ENCODE peak calls at places on chromosomes 12 and 14, in eight cellular contexts. One of them, this sample, is unnamed.

GRCh38 chr12:120698677-120699076 is 11.6 kb upstream of the UNC119B start:
- DNase-seq in colonic mucosa: no peak
- DNase-seq in activated CD4-positive, CD25-positive, alpha-beta regulatory T cell: no peak
- DNase-seq in DMS79 treated with DMSO at 0.1 percent for 48 hours: no peak
- DNase-seq in neural crest cell: no peak
- DNase-seq in GM20000: no peak
- DNase-seq in activated CD4-positive, alpha-beta T cell treated with anti-CD3 and anti-CD28 coated beads, Interleukin-2, amount 10 ng/mL, durations not matched to agents 7 days and 5 days: no peak
- DNase-seq in midbrain: no peak
- DNase-seq in this sample: no peak

GRCh38 chr12:105084251-105085250 is at the start of gene ALDH1L2:
- DNase-seq in colonic mucosa: peak
- DNase-seq in activated CD4-positive, CD25-positive, alpha-beta regulatory T cell: peak
- DNase-seq in DMS79 treated with DMSO at 0.1 percent for 48 hours: peak
- DNase-seq in neural crest cell: peak
- DNase-seq in GM20000: peak
- DNase-seq in activated CD4-positive, alpha-beta T cell treated with anti-CD3 and anti-CD28 coated beads, Interleukin-2, amount 10 ng/mL, durations not matched to agents 7 days and 5 days: peak
- DNase-seq in midbrain: peak
- DNase-seq in this sample: peak

GRCh38 chr12:72547593-72547992 is 275.4 kb downstream of the TRHDE start:
- DNase-seq in colonic mucosa: no peak
- DNase-seq in activated CD4-positive, CD25-positive, alpha-beta regulatory T cell: no peak
- DNase-seq in DMS79 treated with DMSO at 0.1 percent for 48 hours: no peak
- DNase-seq in neural crest cell: no peak
- DNase-seq in GM20000: no peak
- DNase-seq in activated CD4-positive, alpha-beta T cell treated with anti-CD3 and anti-CD28 coated beads, Interleukin-2, amount 10 ng/mL, durations not matched to agents 7 days and 5 days: no peak
- DNase-seq in midbrain: no peak
- DNase-seq in this sample: no peak

GRCh38 chr12:13592063-13592942 is 389.1 kb downstream of the GRIN2B start:
- DNase-seq in colonic mucosa: no peak
- DNase-seq in activated CD4-positive, CD25-positive, alpha-beta regulatory T cell: no peak
- DNase-seq in DMS79 treated with DMSO at 0.1 percent for 48 hours: no peak
- DNase-seq in neural crest cell: no peak
- DNase-seq in GM20000: peak
- DNase-seq in activated CD4-positive, alpha-beta T cell treated with anti-CD3 and anti-CD28 coated beads, Interleukin-2, amount 10 ng/mL, durations not matched to agents 7 days and 5 days: no peak
- DNase-seq in midbrain: no peak
- DNase-seq in this sample: no peak

GRCh38 chr12:57093412-57094193 is 4.7 kb downstream of the NAB2 start:
- DNase-seq in colonic mucosa: peak
- DNase-seq in activated CD4-positive, CD25-positive, alpha-beta regulatory T cell: peak
- DNase-seq in DMS79 treated with DMSO at 0.1 percent for 48 hours: no peak
- DNase-seq in neural crest cell: peak
- DNase-seq in GM20000: peak
- DNase-seq in activated CD4-positive, alpha-beta T cell treated with anti-CD3 and anti-CD28 coated beads, Interleukin-2, amount 10 ng/mL, durations not matched to agents 7 days and 5 days: peak
- DNase-seq in midbrain: no peak
- DNase-seq in this sample: peak

GRCh38 chr14:73457935-73458218 is 469 bp downstream of the NUMB start:
- DNase-seq in colonic mucosa: peak
- DNase-seq in activated CD4-positive, CD25-positive, alpha-beta regulatory T cell: no peak
- DNase-seq in DMS79 treated with DMSO at 0.1 percent for 48 hours: no peak
- DNase-seq in neural crest cell: no peak
- DNase-seq in GM20000: no peak
- DNase-seq in activated CD4-positive, alpha-beta T cell treated with anti-CD3 and anti-CD28 coated beads, Interleukin-2, amount 10 ng/mL, durations not matched to agents 7 days and 5 days: no peak
- DNase-seq in midbrain: no peak
- DNase-seq in this sample: no peak

GRCh38 chr12:103969391-103969790 is 3.7 kb downstream of the TDG start:
- DNase-seq in colonic mucosa: no peak
- DNase-seq in activated CD4-positive, CD25-positive, alpha-beta regulatory T cell: no peak
- DNase-seq in DMS79 treated with DMSO at 0.1 percent for 48 hours: no peak
- DNase-seq in neural crest cell: no peak
- DNase-seq in GM20000: no peak
- DNase-seq in activated CD4-positive, alpha-beta T cell treated with anti-CD3 and anti-CD28 coated beads, Interleukin-2, amount 10 ng/mL, durations not matched to agents 7 days and 5 days: no peak
- DNase-seq in midbrain: no peak
- DNase-seq in this sample: no peak

GRCh38 chr12:127381043-127381668 is 885.8 kb upstream of the TMEM132C start:
- DNase-seq in colonic mucosa: peak
- DNase-seq in activated CD4-positive, CD25-positive, alpha-beta regulatory T cell: no peak
- DNase-seq in DMS79 treated with DMSO at 0.1 percent for 48 hours: peak
- DNase-seq in neural crest cell: peak
- DNase-seq in GM20000: peak
- DNase-seq in activated CD4-positive, alpha-beta T cell treated with anti-CD3 and anti-CD28 coated beads, Interleukin-2, amount 10 ng/mL, durations not matched to agents 7 days and 5 days: peak
- DNase-seq in midbrain: peak
- DNase-seq in this sample: peak

GRCh38 chr14:101120636-101121398 is 217.3 kb upstream of the RTL1 start:
- DNase-seq in colonic mucosa: peak
- DNase-seq in activated CD4-positive, CD25-positive, alpha-beta regulatory T cell: no peak
- DNase-seq in DMS79 treated with DMSO at 0.1 percent for 48 hours: peak
- DNase-seq in neural crest cell: no peak
- DNase-seq in GM20000: no peak
- DNase-seq in activated CD4-positive, alpha-beta T cell treated with anti-CD3 and anti-CD28 coated beads, Interleukin-2, amount 10 ng/mL, durations not matched to agents 7 days and 5 days: peak
- DNase-seq in midbrain: peak
- DNase-seq in this sample: peak

GRCh38 chr14:102538598-102539543 is 29.3 kb upstream of the ANKRD9 start:
- DNase-seq in colonic mucosa: no peak
- DNase-seq in activated CD4-positive, CD25-positive, alpha-beta regulatory T cell: no peak
- DNase-seq in DMS79 treated with DMSO at 0.1 percent for 48 hours: no peak
- DNase-seq in neural crest cell: no peak
- DNase-seq in GM20000: no peak
- DNase-seq in activated CD4-positive, alpha-beta T cell treated with anti-CD3 and anti-CD28 coated beads, Interleukin-2, amount 10 ng/mL, durations not matched to agents 7 days and 5 days: no peak
- DNase-seq in midbrain: no peak
- DNase-seq in this sample: no peak

GRCh38 chr14:77143071-77143470 is 1.5 kb upstream of the ZDHHC22 start:
- DNase-seq in colonic mucosa: no peak
- DNase-seq in activated CD4-positive, CD25-positive, alpha-beta regulatory T cell: no peak
- DNase-seq in DMS79 treated with DMSO at 0.1 percent for 48 hours: no peak
- DNase-seq in neural crest cell: no peak
- DNase-seq in GM20000: no peak
- DNase-seq in activated CD4-positive, alpha-beta T cell treated with anti-CD3 and anti-CD28 coated beads, Interleukin-2, amount 10 ng/mL, durations not matched to agents 7 days and 5 days: no peak
- DNase-seq in midbrain: no peak
- DNase-seq in this sample: no peak

GRCh38 chr14:52111583-52111982 is 42.7 kb upstream of the NID2 start:
- DNase-seq in colonic mucosa: no peak
- DNase-seq in activated CD4-positive, CD25-positive, alpha-beta regulatory T cell: no peak
- DNase-seq in DMS79 treated with DMSO at 0.1 percent for 48 hours: no peak
- DNase-seq in neural crest cell: no peak
- DNase-seq in GM20000: no peak
- DNase-seq in activated CD4-positive, alpha-beta T cell treated with anti-CD3 and anti-CD28 coated beads, Interleukin-2, amount 10 ng/mL, durations not matched to agents 7 days and 5 days: no peak
- DNase-seq in midbrain: no peak
- DNase-seq in this sample: no peak

GRCh38 chr12:120669055-120669828 is 17.7 kb upstream of the MLEC start:
- DNase-seq in colonic mucosa: peak
- DNase-seq in activated CD4-positive, CD25-positive, alpha-beta regulatory T cell: no peak
- DNase-seq in DMS79 treated with DMSO at 0.1 percent for 48 hours: peak
- DNase-seq in neural crest cell: peak
- DNase-seq in GM20000: peak
- DNase-seq in activated CD4-positive, alpha-beta T cell treated with anti-CD3 and anti-CD28 coated beads, Interleukin-2, amount 10 ng/mL, durations not matched to agents 7 days and 5 days: no peak
- DNase-seq in midbrain: no peak
- DNase-seq in this sample: no peak

GRCh38 chr14:96565811-96566210 is 63.6 kb downstream of the PAPOLA start:
- DNase-seq in colonic mucosa: no peak
- DNase-seq in activated CD4-positive, CD25-positive, alpha-beta regulatory T cell: no peak
- DNase-seq in DMS79 treated with DMSO at 0.1 percent for 48 hours: no peak
- DNase-seq in neural crest cell: no peak
- DNase-seq in GM20000: no peak
- DNase-seq in activated CD4-positive, alpha-beta T cell treated with anti-CD3 and anti-CD28 coated beads, Interleukin-2, amount 10 ng/mL, durations not matched to agents 7 days and 5 days: no peak
- DNase-seq in midbrain: no peak
- DNase-seq in this sample: no peak

GRCh38 chr14:32932302-32932920 is 6.3 kb upstream of the NPAS3 start:
- DNase-seq in colonic mucosa: no peak
- DNase-seq in activated CD4-positive, CD25-positive, alpha-beta regulatory T cell: no peak
- DNase-seq in DMS79 treated with DMSO at 0.1 percent for 48 hours: no peak
- DNase-seq in neural crest cell: no peak
- DNase-seq in GM20000: peak
- DNase-seq in activated CD4-positive, alpha-beta T cell treated with anti-CD3 and anti-CD28 coated beads, Interleukin-2, amount 10 ng/mL, durations not matched to agents 7 days and 5 days: no peak
- DNase-seq in midbrain: no peak
- DNase-seq in this sample: no peak

GRCh38 chr12:131287015-131287937 is 333.6 kb downstream of the ADGRD1 start:
- DNase-seq in colonic mucosa: peak
- DNase-seq in activated CD4-positive, CD25-positive, alpha-beta regulatory T cell: no peak
- DNase-seq in DMS79 treated with DMSO at 0.1 percent for 48 hours: no peak
- DNase-seq in neural crest cell: no peak
- DNase-seq in GM20000: no peak
- DNase-seq in activated CD4-positive, alpha-beta T cell treated with anti-CD3 and anti-CD28 coated beads, Interleukin-2, amount 10 ng/mL, durations not matched to agents 7 days and 5 days: no peak
- DNase-seq in midbrain: no peak
- DNase-seq in this sample: no peak

GRCh38 chr12:68856510-68856909 is 48.5 kb downstream of the MDM2 start:
- DNase-seq in colonic mucosa: no peak
- DNase-seq in activated CD4-positive, CD25-positive, alpha-beta regulatory T cell: no peak
- DNase-seq in DMS79 treated with DMSO at 0.1 percent for 48 hours: no peak
- DNase-seq in neural crest cell: no peak
- DNase-seq in GM20000: no peak
- DNase-seq in activated CD4-positive, alpha-beta T cell treated with anti-CD3 and anti-CD28 coated beads, Interleukin-2, amount 10 ng/mL, durations not matched to agents 7 days and 5 days: no peak
- DNase-seq in midbrain: peak
- DNase-seq in this sample: no peak

GRCh38 chr12:117209626-117210025 is 19.4 kb upstream of the FBXO21 start:
- DNase-seq in colonic mucosa: no peak
- DNase-seq in activated CD4-positive, CD25-positive, alpha-beta regulatory T cell: no peak
- DNase-seq in DMS79 treated with DMSO at 0.1 percent for 48 hours: no peak
- DNase-seq in neural crest cell: no peak
- DNase-seq in GM20000: no peak
- DNase-seq in activated CD4-positive, alpha-beta T cell treated with anti-CD3 and anti-CD28 coated beads, Interleukin-2, amount 10 ng/mL, durations not matched to agents 7 days and 5 days: no peak
- DNase-seq in midbrain: no peak
- DNase-seq in this sample: no peak

GRCh38 chr12:51048601-51049369 is 658 bp downstream of the LETMD1 start:
- DNase-seq in colonic mucosa: peak
- DNase-seq in activated CD4-positive, CD25-positive, alpha-beta regulatory T cell: no peak
- DNase-seq in DMS79 treated with DMSO at 0.1 percent for 48 hours: no peak
- DNase-seq in neural crest cell: no peak
- DNase-seq in GM20000: no peak
- DNase-seq in activated CD4-positive, alpha-beta T cell treated with anti-CD3 and anti-CD28 coated beads, Interleukin-2, amount 10 ng/mL, durations not matched to agents 7 days and 5 days: peak
- DNase-seq in midbrain: no peak
- DNase-seq in this sample: no peak

GRCh38 chr12:103313894-103314293 is 181.9 kb downstream of the C12orf42 start:
- DNase-seq in colonic mucosa: no peak
- DNase-seq in activated CD4-positive, CD25-positive, alpha-beta regulatory T cell: no peak
- DNase-seq in DMS79 treated with DMSO at 0.1 percent for 48 hours: no peak
- DNase-seq in neural crest cell: no peak
- DNase-seq in GM20000: peak
- DNase-seq in activated CD4-positive, alpha-beta T cell treated with anti-CD3 and anti-CD28 coated beads, Interleukin-2, amount 10 ng/mL, durations not matched to agents 7 days and 5 days: no peak
- DNase-seq in midbrain: no peak
- DNase-seq in this sample: no peak

GRCh38 chr12:104190151-104190550 is 25.4 kb upstream of the TXNRD1 start:
- DNase-seq in colonic mucosa: no peak
- DNase-seq in activated CD4-positive, CD25-positive, alpha-beta regulatory T cell: no peak
- DNase-seq in DMS79 treated with DMSO at 0.1 percent for 48 hours: no peak
- DNase-seq in neural crest cell: no peak
- DNase-seq in GM20000: no peak
- DNase-seq in activated CD4-positive, alpha-beta T cell treated with anti-CD3 and anti-CD28 coated beads, Interleukin-2, amount 10 ng/mL, durations not matched to agents 7 days and 5 days: no peak
- DNase-seq in midbrain: no peak
- DNase-seq in this sample: no peak

GRCh38 chr14:60515244-60515695 is 6.3 kb downstream of the SIX6 start:
- DNase-seq in colonic mucosa: no peak
- DNase-seq in activated CD4-positive, CD25-positive, alpha-beta regulatory T cell: no peak
- DNase-seq in DMS79 treated with DMSO at 0.1 percent for 48 hours: no peak
- DNase-seq in neural crest cell: no peak
- DNase-seq in GM20000: no peak
- DNase-seq in activated CD4-positive, alpha-beta T cell treated with anti-CD3 and anti-CD28 coated beads, Interleukin-2, amount 10 ng/mL, durations not matched to agents 7 days and 5 days: no peak
- DNase-seq in midbrain: no peak
- DNase-seq in this sample: no peak

GRCh38 chr12:93087836-93088610 is 158.9 kb upstream of the EEA1 start:
- DNase-seq in colonic mucosa: no peak
- DNase-seq in activated CD4-positive, CD25-positive, alpha-beta regulatory T cell: no peak
- DNase-seq in DMS79 treated with DMSO at 0.1 percent for 48 hours: no peak
- DNase-seq in neural crest cell: no peak
- DNase-seq in GM20000: no peak
- DNase-seq in activated CD4-positive, alpha-beta T cell treated with anti-CD3 and anti-CD28 coated beads, Interleukin-2, amount 10 ng/mL, durations not matched to agents 7 days and 5 days: no peak
- DNase-seq in midbrain: no peak
- DNase-seq in this sample: no peak